ENCODE peak calls at places on chromosomes 13 and 19, in four cellular contexts. F, O, J and H are unnamed samples.

GRCh38 chr13:101425623-101426022 is 9.3 kb upstream of the NALCN start:
- DNase-seq in F (peak; percentile 4), O (no peak), J (no peak), H (no peak)

GRCh38 chr13:63680704-63681103 is 2265.1 kb upstream of the PCDH20 start:
- DNase-seq in F (peak; percentile 39), O (no peak), J (no peak), H (no peak)

GRCh38 chr19:38183227-38183914 is 40.7 kb downstream of the DPF1 start:
- DNase-seq in F (peak; percentile 68), O (peak; percentile 60), J (no peak), H (peak; percentile 25)

GRCh38 chr19:53055117-53055516 is 10.6 kb downstream of the ERVV-2 start:
- DNase-seq in F (peak; percentile 28), O (no peak), J (peak; percentile 21), H (no peak)

GRCh38 chr13:20127563-20128458 is 33.0 kb downstream of the GJA3 start:
- DNase-seq in F (peak; percentile 72), O (peak; percentile 57), J (peak; percentile 16), H (peak; percentile 72)

GRCh38 chr19:30752201-30752600 is 380.0 kb downstream of the ZNF536 start:
- DNase-seq in F (no peak), O (no peak), J (no peak), H (no peak)

GRCh38 chr13:94712812-94713555 is 639 bp upstream of the SOX21 start:
- DNase-seq in F (peak; percentile 46), O (no peak), J (peak; percentile 46), H (peak; percentile 56)

GRCh38 chr19:47848871-47849473 is 10.1 kb upstream of the TPRX2 start:
- DNase-seq in F (peak; percentile 90), O (peak; percentile 80), J (no peak), H (peak; percentile 22)

GRCh38 chr13:80259159-80259558 is 81.8 kb downstream of the SPRY2 start:
- DNase-seq in F (no peak), O (no peak), J (no peak), H (no peak)

GRCh38 chr13:19888799-19889198 is 25.4 kb upstream of the ZMYM5 start:
- DNase-seq in F (no peak), O (no peak), J (peak; percentile 38), H (peak; percentile 28)

GRCh38 chr13:24284876-24285275 is 24.5 kb upstream of the C1QTNF9 start:
- DNase-seq in F (peak; percentile 11), O (no peak), J (no peak), H (no peak)

GRCh38 chr13:33582121-33582520 is 235.8 kb upstream of the RFC3 start:
- DNase-seq in F (no peak), O (no peak), J (no peak), H (no peak)

GRCh38 chr13:41075485-41075884 is 14.2 kb downstream of the WBP4 start:
- DNase-seq in F (no peak), O (no peak), J (no peak), H (no peak)

GRCh38 chr13:31859546-31859945 is 120.2 kb downstream of the RXFP2 start:
- DNase-seq in F (no peak), O (no peak), J (no peak), H (no peak)

GRCh38 chr13:100633461-100633860 is 41.1 kb downstream of the TMTC4 start:
- DNase-seq in F (no peak), O (no peak), J (peak; percentile 96), H (peak; percentile 32)

GRCh38 chr19:46728693-46729339 is 11.9 kb upstream of the PRKD2 start:
- DNase-seq in F (peak; percentile 71), O (peak; percentile 43), J (peak; percentile 44), H (peak; percentile 57)

GRCh38 chr13:79581870-79582315 is 100.9 kb downstream of the NDFIP2 start:
- DNase-seq in F (peak; percentile 32), O (no peak), J (peak; percentile 3), H (peak; percentile 64)

GRCh38 chr19:54436031-54436523 is 12.9 kb upstream of the LENG8 start:
- DNase-seq in F (no peak), O (no peak), J (no peak), H (no peak)

GRCh38 chr13:66951426-66951825 is 278.7 kb downstream of the PCDH9 start:
- DNase-seq in F (peak; percentile 13), O (no peak), J (no peak), H (no peak)

GRCh38 chr13:66992183-66992582 is 238.0 kb downstream of the PCDH9 start:
- DNase-seq in F (no peak), O (no peak), J (peak; percentile 73), H (no peak)

GRCh38 chr19:49552749-49553148 is 24.9 kb downstream of the RCN3 start:
- DNase-seq in F (no peak), O (no peak), J (no peak), H (no peak)

GRCh38 chr13:113545455-113545930 is 39.1 kb upstream of the TFDP1 start:
- DNase-seq in F (peak; percentile 68), O (no peak), J (peak; percentile 47), H (peak; percentile 17)
- H3K4me3 ChIP-seq in F (no peak overlapping the region), O (no peak overlapping the region), J (no peak overlapping the region), H (no peak overlapping the region)

DNA sequence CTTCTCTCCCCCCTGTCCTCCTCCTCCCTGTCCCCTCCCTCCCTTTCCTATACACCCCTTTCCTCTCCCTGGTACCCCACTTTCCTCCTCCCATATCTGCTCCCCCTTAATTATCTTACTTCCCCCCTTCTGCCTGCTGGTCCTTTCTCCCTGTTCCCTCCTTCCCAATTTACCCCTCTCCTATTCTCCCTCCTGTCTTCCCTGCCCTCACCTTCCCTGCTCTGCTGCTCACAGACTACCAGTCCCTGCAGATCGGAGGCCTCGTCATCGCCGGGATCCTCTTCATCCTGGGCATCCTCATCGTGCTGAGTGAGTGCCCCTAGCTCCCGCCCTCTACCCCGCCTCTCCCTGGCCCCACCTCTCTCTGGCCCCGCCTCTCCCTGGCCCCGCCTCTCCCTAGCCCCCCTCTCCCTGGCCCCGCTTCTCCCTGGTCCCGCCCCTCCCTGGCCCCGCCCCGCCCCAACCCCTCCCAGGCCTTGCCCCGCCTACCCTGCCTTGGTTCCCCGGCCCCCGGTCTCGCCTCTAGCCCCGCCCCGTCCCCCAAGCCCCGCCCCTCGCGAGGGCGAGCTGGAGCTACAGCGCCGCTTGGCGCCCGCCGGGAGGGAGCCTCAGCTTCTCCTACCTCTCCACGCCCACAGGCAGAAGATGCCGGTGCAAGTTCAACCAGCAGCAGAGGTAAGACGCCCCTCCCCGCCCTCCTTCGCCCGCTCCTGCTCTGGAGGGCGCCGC is 2.0 kb upstream of the FXYD7 start:
- DNase-seq in F (peak; percentile 95), O (peak; percentile 87), J (peak; percentile 86), H (peak; percentile 85)
- H2BK15ac ChIP-seq in F (no peak overlapping the region), O (no peak overlapping the region), J (no peak overlapping the region), H (no peak overlapping the region)

DNA sequence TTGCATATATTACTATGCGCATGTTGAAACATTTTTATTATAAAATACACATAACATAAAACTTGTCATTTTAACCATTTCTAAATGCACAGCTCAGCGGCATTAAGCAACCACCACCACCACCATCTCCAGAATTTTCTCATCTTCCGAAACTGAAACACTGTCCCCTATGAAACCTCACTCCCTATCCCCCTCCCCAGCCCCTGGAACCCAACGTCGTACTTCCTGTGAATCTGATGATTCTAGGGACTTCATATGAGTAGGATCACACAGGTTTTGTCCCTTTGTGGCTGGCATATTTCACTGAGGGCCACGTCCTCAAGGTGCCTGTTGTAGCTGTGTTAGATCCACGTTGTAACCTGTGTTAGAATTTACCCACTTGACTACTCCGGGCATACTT is 716 bp upstream of the MAP2K2 start:
- DNase-seq in F (peak; percentile 38), O (no peak), J (no peak), H (no peak)
- H3K4ac ChIP-seq in F (no peak overlapping the region), O (no peak overlapping the region), J (peak overlapping the region; percentile 64), H (no peak overlapping the region)

GRCh38 chr13:46160065-46160464 is 21.9 kb downstream of the LCP1 start:
- DNase-seq in F (no peak), O (no peak), J (no peak), H (no peak)

GRCh38 chr13:46160474-46161066 is 21.4 kb downstream of the LCP1 start:
- DNase-seq in F (peak; percentile 81), O (peak; percentile 49), J (peak; percentile 54), H (peak; percentile 64)

GRCh38 chr13:46158222-46158621 is 23.8 kb downstream of the LCP1 start:
- DNase-seq in F (no peak), O (no peak), J (no peak), H (no peak)

GRCh38 chr13:46154136-46154854 is 27.7 kb downstream of the LCP1 start:
- DNase-seq in F (no peak), O (no peak), J (no peak), H (no peak)

DNA sequence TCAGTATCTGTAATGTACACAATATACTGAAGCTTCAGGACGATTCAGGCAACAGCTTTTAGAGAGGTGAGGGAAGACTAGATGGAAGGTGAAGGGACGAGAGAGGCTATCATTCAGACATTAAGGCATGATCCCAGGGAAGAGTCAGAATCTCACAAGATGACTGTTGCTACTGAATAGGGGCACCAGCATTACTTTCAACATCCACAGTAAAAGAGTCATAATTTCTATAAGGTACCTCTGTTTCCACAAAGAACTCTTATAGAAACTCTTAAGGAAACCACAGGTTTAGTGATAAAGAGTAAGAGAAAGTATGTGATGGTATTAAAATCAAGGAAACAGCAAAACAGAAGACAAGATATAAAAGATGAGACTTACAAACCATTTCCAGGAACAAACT is 23.0 kb downstream of the LCP1 start:
- DNase-seq in F (no peak), O (no peak), J (no peak), H (no peak)
- H3K4me3 ChIP-seq in F (no peak overlapping the region), O (no peak overlapping the region), J (no peak overlapping the region), H (no peak overlapping the region)

GRCh38 chr19:10378124-10378523 is 2.2 kb downstream of the TYK2 start:
- DNase-seq in F (no peak), O (no peak), J (no peak), H (no peak)
- H2BK15ac ChIP-seq in F (no peak overlapping the region), O (no peak overlapping the region), J (no peak overlapping the region), H (no peak overlapping the region)

GRCh38 chr19:1016647-1017114 is 4.2 kb downstream of the TMEM259 start:
- DNase-seq in F (no peak), O (no peak), J (peak; percentile 77), H (peak; percentile 87)

GRCh38 chr19:1018932-1019615 is 1.8 kb downstream of the TMEM259 start:
- DNase-seq in F (no peak), O (no peak), J (no peak), H (no peak)

GRCh38 chr19:1017115-1017905 is 3.6 kb downstream of the TMEM259 start:
- DNase-seq in F (no peak), O (no peak), J (no peak), H (no peak)

GRCh38 chr19:1018393-1018792 is 2.5 kb downstream of the TMEM259 start:
- DNase-seq in F (no peak), O (no peak), J (no peak), H (no peak)

DNA sequence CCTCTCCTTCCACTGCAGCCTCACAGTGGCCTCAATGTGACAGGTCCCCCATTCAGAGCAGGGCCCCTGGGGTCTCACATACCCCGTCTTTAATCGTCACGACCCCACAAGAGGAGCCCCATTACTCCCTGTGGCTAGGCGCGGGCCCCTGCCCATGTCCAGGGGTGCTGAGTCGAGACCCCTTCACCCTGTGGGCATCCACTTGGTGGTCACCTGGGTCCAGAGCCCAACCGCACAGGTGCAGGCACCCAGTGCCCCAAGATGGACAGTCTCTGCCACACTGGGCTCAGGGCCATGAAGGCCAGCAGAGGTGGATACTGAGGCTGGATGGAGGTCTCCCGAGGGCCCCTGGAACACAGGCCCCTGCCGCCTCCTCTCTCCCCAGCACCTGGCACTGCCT is 3.0 kb downstream of the TMEM259 start:
- DNase-seq in F (no peak), O (no peak), J (no peak), H (no peak)
- H3K4ac ChIP-seq in F (no peak overlapping the region), O (no peak overlapping the region), J (no peak overlapping the region), H (peak overlapping the region; percentile 13)